ENCODE peak calls at places on chromosomes 12 and 14, in four cellular contexts. G, I, E and T are unnamed samples.

GRCh38 chr14:61549425-61549824 is 145.9 kb upstream of the HIF1A start:
- DNase-seq in G (no peak), I (no peak), E (no peak), T (no peak)

GRCh38 chr12:67661311-67662011 is 12.9 kb downstream of the DYRK2 start:
- DNase-seq in G (no peak), I (no peak), E (peak), T (peak)

GRCh38 chr14:105982664-105983063 is 456.3 kb downstream of the TMEM121 start:
- DNase-seq in G (no peak), I (no peak), E (no peak), T (no peak)

GRCh38 chr14:104196461-104197180 is 58.2 kb downstream of the KIF26A start:
- DNase-seq in G (no peak), I (no peak), E (peak), T (no peak)

GRCh38 chr12:40986031-40986430 is 202.1 kb upstream of the PDZRN4 start:
- DNase-seq in G (no peak), I (no peak), E (no peak), T (no peak)

GRCh38 chr12:110028323-110028722 is 20.0 kb downstream of the C12orf76 start:
- DNase-seq in G (no peak), I (no peak), E (no peak), T (no peak)

GRCh38 chr12:55937956-55938355 is 7.0 kb downstream of the DGKA start:
- DNase-seq in G (no peak), I (no peak), E (no peak), T (no peak)

GRCh38 chr12:48441122-48441521 is 31.2 kb upstream of the ANP32D start:
- DNase-seq in G (no peak), I (no peak), E (no peak), T (no peak)

GRCh38 chr12:102195826-102196225 is 1.8 kb downstream of the PMCH start:
- DNase-seq in G (no peak), I (no peak), E (no peak), T (no peak)

GRCh38 chr14:28157289-28157869 is 609.2 kb upstream of the FOXG1 start:
- DNase-seq in G (no peak), I (no peak), E (no peak), T (no peak)

GRCh38 chr12:59158066-59158465 is 237.8 kb upstream of the LRIG3 start:
- DNase-seq in G (no peak), I (no peak), E (no peak), T (no peak)

GRCh38 chr14:95918466-95918865 is 41.8 kb downstream of the TUNAR start:
- DNase-seq in G (no peak), I (no peak), E (no peak), T (no peak)

GRCh38 chr12:49366652-49367380 is 446 bp upstream of the SPATS2 start:
- DNase-seq in G (peak), I (peak), E (peak), T (peak)

GRCh38 chr12:49875115-49875720 is 28.5 kb downstream of the FAIM2 start:
- DNase-seq in G (no peak), I (no peak), E (no peak), T (no peak)

GRCh38 chr12:6778212-6778570 is 5.9 kb downstream of the LAG3 start:
- DNase-seq in G (no peak), I (no peak), E (no peak), T (peak)

GRCh38 chr14:57657487-57657886 is 163.8 kb upstream of the CCDC198 start:
- DNase-seq in G (no peak), I (no peak), E (no peak), T (no peak)

GRCh38 chr14:87896393-87897380 is 96.3 kb downstream of the GALC start:
- DNase-seq in G (no peak), I (peak), E (peak), T (peak)

GRCh38 chr12:127101086-127101485 is 1165.9 kb upstream of the TMEM132C start:
- DNase-seq in G (no peak), I (no peak), E (no peak), T (no peak)

GRCh38 chr12:107564946-107565345 is 120.7 kb upstream of the PWP1 start:
- DNase-seq in G (no peak), I (peak), E (peak), T (no peak)

GRCh38 chr14:50599700-50600444 is 39.9 kb downstream of the ATL1 start:
- DNase-seq in G (no peak), I (peak), E (peak), T (peak)

GRCh38 chr14:100571837-100572236 is 15.4 kb downstream of the BEGAIN start:
- DNase-seq in G (no peak), I (no peak), E (no peak), T (no peak)

GRCh38 chr12:68331500-68331868 is 678 bp downstream of the MDM1 start:
- DNase-seq in G (no peak), I (no peak), E (no peak), T (peak)

GRCh38 chr14:97379091-97379531 is 581.9 kb downstream of the VRK1 start:
- DNase-seq in G (no peak), I (no peak), E (peak), T (no peak)

GRCh38 chr12:120534203-120534702 is at the start of gene RNF10:
- DNase-seq in G (peak), I (peak), E (peak), T (peak)

GRCh38 chr12:89920866-89921265 is 212.2 kb upstream of the ATP2B1 start:
- DNase-seq in G (no peak), I (no peak), E (no peak), T (no peak)

DNA sequence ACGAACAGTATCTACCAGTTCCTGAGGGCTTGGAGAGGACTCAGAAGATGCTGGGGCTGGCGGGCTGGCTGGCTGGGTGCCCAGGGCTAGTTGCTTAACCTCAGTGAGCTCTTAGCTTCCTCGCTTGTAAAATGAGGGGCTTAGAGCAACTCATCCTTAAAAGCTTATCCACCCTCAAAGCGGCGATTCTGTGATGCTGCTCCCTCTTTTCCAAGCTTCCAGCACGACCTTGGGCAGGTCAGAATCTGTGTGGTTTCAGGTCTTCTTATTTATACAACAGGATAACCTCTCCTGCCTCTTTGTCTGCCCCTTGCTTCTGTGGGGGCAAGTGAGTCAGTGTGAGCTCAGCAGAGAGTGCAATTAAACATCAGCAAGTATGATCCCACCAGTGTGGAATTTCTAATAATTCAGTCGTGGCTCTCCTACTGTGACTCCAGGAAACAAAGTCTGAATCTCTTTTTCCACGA is 281.8 kb downstream of the KSR2 start:
- DNase-seq in G (no peak), I (peak), E (no peak), T (no peak)
- TF ChIP-seq POLR2A in G (no peak), I (no peak), E (no peak), T (no peak)

DNA sequence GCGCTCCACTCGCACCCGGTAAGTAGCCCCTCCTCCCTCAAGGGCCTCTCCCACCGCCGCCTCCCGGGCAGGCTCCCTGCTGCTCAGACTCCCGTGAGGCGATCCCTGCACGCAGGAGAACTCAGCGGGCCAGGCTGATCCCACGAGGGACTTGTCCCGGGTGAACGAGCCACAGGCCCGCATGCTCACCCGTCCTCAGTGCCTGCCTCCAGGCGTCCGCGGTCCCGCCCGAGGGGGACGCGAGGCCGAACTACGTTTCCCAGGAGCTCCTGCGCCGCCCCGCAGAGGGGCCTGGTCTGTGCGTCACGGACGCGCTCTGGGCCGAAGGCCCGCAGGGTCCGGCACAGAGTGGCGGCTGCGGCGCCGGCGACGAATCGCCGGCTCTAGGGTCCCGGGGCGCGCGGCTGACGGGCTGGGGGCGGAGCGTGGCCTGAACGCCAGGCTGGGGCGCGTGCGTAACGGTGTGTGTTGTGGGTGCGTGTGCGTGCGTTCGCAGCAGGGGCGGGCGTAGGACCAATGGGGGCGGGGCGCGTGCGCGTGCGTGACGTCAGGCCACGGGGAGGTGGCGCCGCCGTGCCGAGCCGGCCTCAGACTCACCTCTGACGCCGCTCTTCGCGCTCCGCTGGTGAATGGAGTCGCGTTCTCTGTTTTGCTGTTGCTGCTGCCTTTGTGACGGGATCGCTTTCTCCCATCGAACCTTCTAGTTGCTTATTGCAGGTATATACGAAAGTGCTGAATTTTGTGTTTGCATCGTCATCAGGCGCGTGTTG is at the start of the genes ZNF10 and ZNF891:
- DNase-seq in G (peak), I (peak), E (peak), T (peak)
- TF ChIP-seq POLR2A in G (no peak), I (peak), E (peak), T (peak)

DNA sequence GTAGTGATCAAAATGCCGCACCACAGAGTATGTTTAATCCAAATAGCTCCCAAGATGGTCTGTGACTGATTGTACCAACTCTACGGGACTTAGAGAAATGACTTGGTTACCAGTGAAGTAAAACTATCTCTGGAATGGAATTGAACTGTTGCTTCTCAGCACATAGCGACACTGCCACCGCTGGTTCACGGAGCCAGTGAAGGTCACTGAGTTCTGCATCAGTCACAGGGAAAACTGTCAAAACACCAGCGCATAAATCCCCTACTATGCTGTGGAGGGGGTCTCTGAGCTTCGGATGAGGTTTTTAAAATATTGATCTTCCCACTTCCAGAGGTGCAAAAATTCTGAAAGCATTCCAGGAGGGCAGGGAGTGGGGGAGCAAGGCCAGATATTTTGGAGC is 2.2 kb upstream of the PLXNC1 start:
- DNase-seq in G (no peak), I (no peak), E (no peak), T (peak)
- TF ChIP-seq POLR2A in G (no peak), I (no peak), E (no peak), T (no peak)

DNA sequence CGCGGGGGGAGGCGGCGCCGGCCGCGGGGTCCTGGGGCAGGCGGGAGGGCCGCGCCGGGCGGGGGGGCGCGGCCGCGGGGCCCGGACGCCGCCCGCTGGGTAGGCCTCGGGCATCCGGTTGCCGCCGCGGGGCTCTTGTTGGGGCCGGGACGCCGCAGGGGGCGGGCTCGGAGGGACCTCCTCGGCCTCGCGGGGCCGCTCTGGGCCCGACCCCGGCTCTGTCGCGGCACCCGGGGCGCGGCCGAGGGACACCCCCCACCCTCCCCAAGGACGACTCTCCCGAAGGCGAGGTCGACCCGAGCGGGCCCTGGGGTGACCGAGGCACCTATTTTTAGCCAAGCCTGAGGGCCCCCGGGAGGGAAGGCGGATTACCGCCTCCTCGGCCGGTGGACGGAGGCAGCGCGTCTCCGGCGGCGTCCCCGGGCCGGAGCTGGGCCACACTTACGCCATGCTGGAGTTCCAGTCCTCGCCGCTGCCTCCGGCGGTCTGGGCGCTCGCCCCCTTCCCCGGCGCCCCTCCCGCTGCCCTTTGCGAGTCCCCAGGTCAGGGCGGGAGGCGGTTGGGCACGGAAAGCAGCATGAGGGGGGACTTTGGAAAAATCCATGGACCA is 499 bp downstream of the KTN1 start:
- DNase-seq in G (peak), I (no peak), E (peak), T (peak)
- TF ChIP-seq POLR2A in G (no peak), I (no peak), E (no peak), T (no peak)

GRCh38 chr12:54414191-54414525 is 4.9 kb downstream of the ITGA5 start:
- DNase-seq in G (no peak), I (no peak), E (no peak), T (no peak)

GRCh38 chr12:54412348-54412747 is 6.7 kb downstream of the ITGA5 start:
- DNase-seq in G (no peak), I (no peak), E (no peak), T (no peak)

GRCh38 chr12:54412786-54413185 is 6.3 kb downstream of the ITGA5 start:
- DNase-seq in G (no peak), I (no peak), E (no peak), T (no peak)

GRCh38 chr12:54415223-54415929 is 3.7 kb downstream of the ITGA5 start:
- DNase-seq in G (no peak), I (no peak), E (peak), T (no peak)

DNA sequence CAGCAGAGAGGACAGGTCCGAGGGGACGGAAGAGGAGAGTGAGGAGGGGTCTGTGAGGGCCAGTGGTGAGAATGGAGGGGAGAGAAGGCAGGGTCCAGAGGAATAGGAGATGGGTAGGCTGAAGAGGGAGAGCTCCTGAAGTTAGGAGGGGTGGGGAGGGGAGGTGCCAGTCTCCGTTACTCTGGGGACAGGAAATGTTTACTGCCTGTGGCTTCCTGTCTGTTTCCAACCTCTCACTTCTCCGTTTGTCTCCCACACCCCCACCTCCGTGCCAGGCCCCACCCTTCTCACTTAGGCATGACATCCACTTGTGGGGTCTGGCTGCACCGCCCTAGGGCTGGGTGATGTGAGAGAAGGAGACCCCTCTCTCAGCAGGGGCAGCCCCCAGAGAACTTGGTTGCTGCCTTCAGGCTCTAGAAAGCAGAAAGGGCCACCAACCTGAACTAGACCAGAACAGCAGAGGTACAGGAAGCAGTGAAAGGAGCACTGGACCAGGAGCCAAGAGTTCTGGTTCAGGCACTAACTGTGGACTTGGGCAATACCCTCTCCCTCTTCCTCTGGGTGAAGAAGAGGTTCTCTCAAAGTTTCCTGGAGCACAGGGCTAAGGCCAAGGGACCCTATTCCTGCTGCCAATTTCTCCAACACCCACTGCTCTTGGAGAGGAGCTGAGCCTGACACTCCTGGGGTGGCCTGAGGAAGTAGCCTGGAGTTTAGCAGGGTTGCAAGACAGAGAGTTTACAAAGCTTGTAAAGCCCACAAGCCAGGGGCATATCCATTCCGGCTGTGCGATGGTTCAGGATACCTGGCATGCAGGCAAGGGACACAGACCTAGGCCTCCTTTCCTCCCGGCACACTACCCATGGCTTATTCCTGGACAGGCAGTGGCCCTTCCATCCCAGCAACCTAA is 5.5 kb downstream of the ITGA5 start:
- DNase-seq in G (peak), I (no peak), E (peak), T (no peak)
- TF ChIP-seq POLR2A in G (no peak), I (no peak), E (peak), T (no peak)

DNA sequence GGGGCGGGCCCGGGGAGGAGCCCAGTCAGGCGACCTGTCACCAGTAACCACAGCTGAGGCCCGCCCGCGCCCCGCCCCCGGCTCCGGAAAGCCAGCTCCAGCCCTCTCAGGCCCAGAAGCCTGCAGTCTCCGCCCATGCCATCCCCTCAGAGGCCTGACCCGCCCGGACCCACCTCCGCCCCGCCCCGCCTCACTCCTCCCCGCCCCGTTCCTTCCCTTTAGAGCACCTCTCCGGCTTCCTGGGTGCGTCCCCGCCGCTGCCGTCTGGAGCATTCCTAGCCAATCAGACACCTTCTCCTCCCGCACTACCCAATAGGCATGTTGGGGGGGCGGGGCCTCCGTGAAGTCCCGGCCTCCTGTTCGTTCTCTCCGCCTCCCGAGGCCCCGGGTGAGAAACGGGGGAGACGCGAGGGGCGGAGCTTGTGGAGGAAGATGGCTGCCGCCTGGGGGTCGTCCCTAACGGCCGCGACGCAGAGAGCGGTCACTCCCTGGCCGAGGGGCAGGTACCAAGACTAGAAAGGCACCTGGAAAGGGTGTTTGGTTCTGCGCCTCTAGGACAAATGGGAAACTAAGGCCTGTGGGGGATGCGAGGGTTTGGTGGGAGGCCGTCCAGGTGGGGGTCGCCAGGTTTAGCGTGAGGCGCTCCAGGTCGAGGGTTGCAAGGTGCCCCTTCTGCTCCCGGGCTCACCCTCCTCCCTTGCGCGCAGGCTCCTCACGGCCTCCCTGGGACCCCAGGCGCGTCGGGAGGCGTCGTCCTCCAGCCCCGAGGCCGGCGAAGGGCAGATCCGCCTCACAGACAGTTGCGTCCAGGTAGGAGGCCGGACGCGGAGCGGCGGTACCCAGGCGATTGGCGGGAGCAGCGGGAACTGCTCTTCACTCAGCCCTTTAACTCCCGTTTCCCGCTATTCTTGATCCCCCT is at the start of gene ISCA2:
- DNase-seq in G (peak), I (peak), E (peak), T (peak)
- TF ChIP-seq POLR2A in G (no peak), I (peak), E (peak), T (peak)

DNA sequence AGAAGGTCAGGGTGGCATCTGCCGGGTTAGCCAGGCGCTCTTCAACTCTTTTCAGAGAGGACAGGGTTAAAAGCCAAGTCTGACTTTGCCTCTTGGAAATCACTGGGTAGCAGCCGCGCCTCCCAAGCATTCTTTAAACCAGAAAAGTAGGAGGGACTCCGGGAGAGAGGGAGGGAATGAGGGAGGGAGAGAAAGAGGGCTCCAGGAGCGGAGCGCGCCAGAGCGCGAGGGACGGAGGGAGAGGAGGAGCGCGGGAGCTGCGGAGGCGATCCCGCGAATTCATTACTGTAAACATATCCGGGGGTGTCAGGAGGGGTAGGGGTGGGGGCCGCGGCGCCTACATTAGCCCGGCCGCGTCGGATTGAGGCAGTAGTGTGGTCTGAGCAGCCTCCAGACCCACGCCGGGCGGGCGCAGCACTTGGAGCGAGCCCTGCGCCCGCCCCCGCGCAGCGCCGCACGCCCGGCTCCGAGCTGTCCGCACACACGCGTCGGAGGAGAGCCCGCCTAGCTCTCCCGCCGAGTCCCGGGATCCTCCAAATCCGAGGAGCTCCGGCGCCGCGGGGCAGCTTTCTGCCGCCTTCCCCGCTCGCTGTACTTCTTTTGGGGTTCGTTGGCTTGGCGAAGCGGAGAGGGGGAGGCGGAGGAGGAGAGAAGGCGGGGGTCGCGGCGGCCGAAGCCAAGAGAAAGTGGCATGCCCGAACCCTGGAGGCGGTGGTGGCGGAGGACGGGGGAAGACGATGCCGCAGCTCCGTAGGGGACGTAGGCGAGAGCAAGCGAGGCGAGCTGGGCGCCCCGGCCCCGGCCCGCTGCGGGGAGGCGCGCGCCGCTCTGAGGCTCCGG is 3.3 kb downstream of the FLRT2 start:
- DNase-seq in G (peak), I (no peak), E (no peak), T (peak)
- TF ChIP-seq POLR2A in G (no peak), I (no peak), E (no peak), T (no peak)